ENCODE peak calls at places on chromosomes 12 and 14, in six cellular contexts. E, X, B, G, I and W are unnamed samples.

GRCh38 chr12:114306646-114307045 is 99.3 kb downstream of the TBX5 start:
- DNase-seq in E (no peak), X (no peak), B (no peak), G (no peak), I (no peak), W (peak; percentile 2)

GRCh38 chr12:1606021-1606622 is 11.7 kb upstream of the FBXL14 start:
- DNase-seq in E (peak; percentile 71), X (peak; percentile 87), B (no peak), G (peak; percentile 82), I (peak; percentile 86), W (peak; percentile 93)

GRCh38 chr12:17352164-17352563 is 737.8 kb downstream of the RERGL start:
- DNase-seq in E (no peak), X (no peak), B (peak; percentile 1), G (no peak), I (no peak), W (no peak)

GRCh38 chr12:100794441-100795192 is at the start of gene ANO4:
- DNase-seq in E (no peak), X (peak; percentile 28), B (no peak), G (peak; percentile 37), I (no peak), W (peak; percentile 62)

GRCh38 chr12:67515679-67516363 is 132.7 kb upstream of the DYRK2 start:
- DNase-seq in E (no peak), X (peak; percentile 21), B (peak; percentile 80), G (no peak), I (no peak), W (peak; percentile 44)

GRCh38 chr14:37595809-37596595 is 573 bp downstream of the TTC6 start:
- DNase-seq in E (no peak), X (no peak), B (no peak), G (no peak), I (no peak), W (no peak)

GRCh38 chr14:24849471-24849870 is 200.5 kb downstream of the STXBP6 start:
- DNase-seq in E (no peak), X (peak; percentile 48), B (no peak), G (peak; percentile 70), I (no peak), W (peak; percentile 46)

GRCh38 chr12:9940370-9940769 is 8.2 kb upstream of the CLEC2A start:
- DNase-seq in E (no peak), X (peak; percentile 46), B (peak; percentile 12), G (no peak), I (no peak), W (peak; percentile 13)

GRCh38 chr14:74980746-74981661 is 21.7 kb upstream of the EIF2B2 start:
- DNase-seq in E (no peak), X (peak; percentile 89), B (no peak), G (peak; percentile 90), I (peak; percentile 10), W (peak; percentile 41)

GRCh38 chr14:52348279-52348678 is 34.2 kb downstream of the PTGER2 start:
- DNase-seq in E (no peak), X (no peak), B (no peak), G (no peak), I (no peak), W (no peak)

GRCh38 chr12:237026-237815 is 23.3 kb upstream of the SLC6A12 start:
- DNase-seq in E (no peak), X (no peak), B (no peak), G (no peak), I (peak; percentile 8), W (no peak)

GRCh38 chr14:54420478-54421116 is 20.6 kb downstream of the CNIH1 start:
- DNase-seq in E (no peak), X (peak; percentile 81), B (peak; percentile 35), G (peak; percentile 64), I (peak; percentile 43), W (peak; percentile 51)

GRCh38 chr12:57389033-57389432 is 41.8 kb downstream of the R3HDM2 start:
- DNase-seq in E (peak; percentile 90), X (peak; percentile 81), B (no peak), G (peak; percentile 85), I (no peak), W (peak; percentile 66)

GRCh38 chr12:113528606-113529005 is 56.9 kb upstream of the LHX5 start:
- DNase-seq in E (no peak), X (no peak), B (no peak), G (no peak), I (no peak), W (no peak)

GRCh38 chr14:25250516-25250915 is 200.6 kb upstream of the STXBP6 start:
- DNase-seq in E (no peak), X (no peak), B (no peak), G (no peak), I (no peak), W (no peak)

GRCh38 chr12:115661103-115661502 is 616.4 kb downstream of the MED13L start:
- DNase-seq in E (no peak), X (peak; percentile 37), B (no peak), G (peak; percentile 21), I (no peak), W (peak; percentile 24)

GRCh38 chr12:25958254-25959068 is at the start of gene RASSF8:
- DNase-seq in E (no peak), X (peak; percentile 79), B (no peak), G (peak; percentile 77), I (peak; percentile 66), W (peak; percentile 72)

GRCh38 chr12:42612258-42612608 is 22.7 kb upstream of the PRICKLE1 start:
- DNase-seq in E (no peak), X (peak; percentile 43), B (no peak), G (no peak), I (no peak), W (no peak)

GRCh38 chr12:107522692-107523477 is 162.7 kb upstream of the PWP1 start:
- DNase-seq in E (no peak), X (no peak), B (no peak), G (no peak), I (no peak), W (no peak)
- TF ChIP-seq CTCF in E (peak; percentile 45), X (peak; percentile 54), B (peak; percentile 39), G (peak; percentile 32), I (no peak), W (peak; percentile 18)

GRCh38 chr12:123715151-123715676 is 3.1 kb downstream of the ATP6V0A2 start:
- DNase-seq in E (no peak), X (peak; percentile 4), B (no peak), G (no peak), I (no peak), W (no peak)

GRCh38 chr12:123714302-123714627 is 2.1 kb downstream of the ATP6V0A2 start:
- DNase-seq in E (no peak), X (no peak), B (no peak), G (no peak), I (no peak), W (no peak)

GRCh38 chr12:123713398-123714301 is 1.5 kb downstream of the ATP6V0A2 start:
- DNase-seq in E (no peak), X (peak; percentile 10), B (peak; percentile 39), G (no peak), I (no peak), W (peak; percentile 46)

GRCh38 chr12:123707466-123707865 is 4.7 kb upstream of the ATP6V0A2 start:
- DNase-seq in E (no peak), X (no peak), B (no peak), G (no peak), I (no peak), W (no peak)

DNA sequence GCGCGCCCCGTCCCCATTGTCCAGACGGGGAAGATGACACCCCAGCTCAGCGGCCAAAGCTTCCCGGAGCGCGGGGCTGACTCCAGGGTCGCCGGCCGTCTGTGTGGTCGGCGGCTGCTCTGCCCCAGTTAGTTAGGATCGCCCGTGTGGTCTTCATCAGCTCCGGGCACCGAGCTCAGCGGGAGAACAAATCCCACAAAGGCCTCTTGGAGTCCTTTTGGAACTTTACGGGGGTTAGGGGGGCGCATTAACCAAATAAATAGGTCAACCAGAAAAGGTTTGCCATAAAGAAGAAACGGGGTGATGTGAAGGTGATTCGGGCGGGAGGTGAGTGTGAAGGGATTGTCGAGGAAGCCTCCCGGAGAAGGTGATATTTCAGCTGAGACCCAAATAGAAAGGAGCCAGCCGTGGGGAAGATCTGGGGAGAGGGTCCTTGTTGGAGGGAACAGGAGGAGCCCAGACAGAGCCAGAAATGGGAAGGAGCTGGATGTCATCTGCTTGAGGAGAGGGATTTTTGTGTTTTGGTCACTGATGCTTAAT is 697 bp downstream of the ATP6V0A2 start:
- DNase-seq in E (no peak), X (peak; percentile 10), B (no peak), G (peak; percentile 8), I (no peak), W (peak; percentile 13)
- H3K4me3 ChIP-seq in E (peak overlapping the region; percentile 86), X (peak overlapping the region; percentile 96), B (peak overlapping the region; percentile 87), G (peak overlapping the region; percentile 82), I (peak overlapping the region; percentile 96), W (peak overlapping the region; percentile 88)

GRCh38 chr12:120432772-120433525 is 5.0 kb upstream of the COX6A1 start:
- DNase-seq in E (no peak), X (no peak), B (no peak), G (no peak), I (no peak), W (no peak)

GRCh38 chr12:120438495-120439198 is 734 bp downstream of the COX6A1 start:
- DNase-seq in E (no peak), X (no peak), B (peak; percentile 19), G (no peak), I (no peak), W (no peak)

GRCh38 chr12:120439646-120440247 is 1.8 kb downstream of the COX6A1 start:
- DNase-seq in E (no peak), X (peak; percentile 69), B (peak; percentile 86), G (peak; percentile 54), I (peak; percentile 57), W (peak; percentile 63)

DNA sequence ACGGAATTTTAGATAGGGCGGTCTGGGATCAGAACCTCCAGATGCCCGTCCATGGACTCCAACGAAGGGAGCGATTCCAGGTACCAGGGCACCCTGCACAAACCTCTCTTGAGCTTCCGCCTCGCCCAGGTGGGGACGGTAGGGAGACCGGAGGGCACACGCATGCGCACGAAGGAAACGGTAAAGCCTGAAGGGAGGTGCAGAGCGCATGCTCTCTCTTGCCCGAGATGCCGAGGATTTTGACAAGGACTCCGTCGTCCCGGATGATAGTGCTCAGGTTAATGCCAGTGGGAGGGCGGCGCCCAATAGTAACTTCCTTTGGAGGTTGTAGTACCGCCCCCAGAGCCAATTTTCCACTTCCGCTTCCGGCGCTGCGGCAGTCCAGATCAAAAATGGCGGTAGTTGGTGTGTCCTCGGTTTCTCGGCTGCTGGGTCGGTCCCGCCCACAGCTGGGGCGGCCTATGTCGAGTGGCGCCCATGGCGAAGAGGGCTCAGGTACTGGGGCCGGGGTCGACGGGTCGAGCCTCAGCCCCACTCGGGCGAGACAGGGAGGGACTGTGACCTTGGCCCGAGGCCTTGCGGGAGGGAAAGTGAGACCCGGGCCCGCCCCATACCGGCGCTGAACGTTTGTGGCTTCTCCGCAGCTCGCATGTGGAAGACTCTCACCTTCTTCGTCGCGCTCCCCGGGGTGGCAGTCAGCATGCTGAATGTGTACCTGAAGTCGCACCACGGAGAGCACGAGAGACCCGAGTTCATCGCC is at the start of gene COX6A1:
- DNase-seq in E (peak; percentile 84), X (peak; percentile 98), B (peak; percentile 100), G (peak; percentile 97), I (peak; percentile 99), W (peak; percentile 95)
- TF ChIP-seq CTCF in E (peak; percentile 6), X (no peak), B (peak; percentile 21), G (no peak), I (no peak), W (no peak)

DNA sequence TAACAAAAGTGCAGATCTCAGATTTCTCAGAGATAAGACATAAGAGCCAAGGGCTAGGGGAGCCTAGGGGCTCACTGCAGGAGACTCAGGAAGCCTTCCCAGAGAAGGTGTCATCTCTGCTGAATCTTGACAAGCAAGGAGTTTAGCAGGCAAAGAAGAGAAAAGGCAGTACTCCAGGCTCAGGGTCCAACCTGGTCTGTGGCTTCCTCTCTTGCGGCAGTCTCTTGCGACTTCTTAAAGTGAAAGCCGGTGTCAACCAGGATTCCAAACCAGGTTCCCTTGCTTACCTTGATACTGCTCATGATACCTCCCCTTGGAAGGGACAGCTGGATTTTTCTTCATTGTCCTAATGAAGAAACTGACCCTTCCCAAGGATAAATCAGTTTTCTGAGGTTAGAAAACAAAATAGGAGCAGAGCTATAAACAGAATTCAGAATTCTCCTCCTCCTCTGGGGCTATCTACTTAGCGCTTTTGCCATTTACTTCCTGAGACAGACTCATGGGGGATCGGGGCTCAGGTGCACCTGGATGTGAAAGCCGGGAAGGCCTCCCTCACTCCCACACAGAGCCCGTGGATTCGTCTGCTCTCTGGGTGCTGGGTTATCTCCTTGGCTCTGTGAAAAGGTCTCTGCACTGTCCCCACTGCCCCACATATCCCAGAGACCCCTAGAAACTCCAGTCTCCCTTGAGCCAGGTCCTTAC is 1.8 kb upstream of the SCNN1A start:
- DNase-seq in E (no peak), X (no peak), B (peak; percentile 21), G (no peak), I (no peak), W (no peak)
- H3K4me3 ChIP-seq in E (peak overlapping the region; percentile 87), X (no peak overlapping the region), B (no peak overlapping the region), G (no peak overlapping the region), I (no peak overlapping the region), W (no peak overlapping the region)